ENCODE peak calls at places on chromosomes 1 and 21, in four cellular contexts. X is HepG2, W is K562, V is GM12878. B is an unnamed sample.
A peak's percentile ranks its signal among the peaks of the same experiment; 100 is the strongest.

GRCh38 chr1:152517237-152517811 is 3.0 kb downstream of the CRCT1 start:
- DNase-seq in X (no peak), W (no peak), V (no peak), B (no peak)

GRCh38 chr1:28835237-28835650 is 23.3 kb downstream of the OPRD1 start:
- DNase-seq in X (no peak), W (no peak), V (no peak), B (no peak)

GRCh38 chr1:239560921-239561320 is 174.6 kb downstream of the CHRM3 start:
- DNase-seq in X (no peak), W (no peak), V (no peak), B (no peak)

GRCh38 chr21:32378956-32379355 is 13.9 kb downstream of the URB1 start:
- DNase-seq in X (no peak), W (no peak), V (no peak), B (no peak)

GRCh38 chr1:163361123-163361934 is 39.6 kb downstream of the NUF2 start:
- DNase-seq in X (peak; percentile 12), W (no peak), V (no peak), B (peak; percentile 69)

GRCh38 chr21:14223365-14223764 is 7.4 kb downstream of the RBM11 start:
- DNase-seq in X (no peak), W (no peak), V (no peak), B (no peak)

GRCh38 chr1:92949937-92950817 is 11.1 kb downstream of the DIPK1A start:
- DNase-seq in X (no peak), W (no peak), V (no peak), B (no peak)

GRCh38 chr1:167052389-167052788 is 37.8 kb downstream of the GPA33 start:
- DNase-seq in X (peak; percentile 31), W (peak; percentile 63), V (no peak), B (peak; percentile 84)

GRCh38 chr1:9730096-9730901 is 78.8 kb downstream of the PIK3CD start:
- DNase-seq in X (no peak), W (no peak), V (no peak), B (no peak)

GRCh38 chr1:224851210-224851849 is 78.1 kb upstream of the DNAH14 start:
- DNase-seq in X (peak; percentile 9), W (peak; percentile 52), V (peak; percentile 41), B (peak; percentile 79)

GRCh38 chr21:41121785-41122415 is 46.1 kb upstream of the BACE2 start:
- DNase-seq in X (peak; percentile 70), W (peak; percentile 65), V (peak; percentile 1), B (peak; percentile 82)

GRCh38 chr1:6302568-6302967 is 41.7 kb upstream of the GPR153 start:
- DNase-seq in X (no peak), W (no peak), V (no peak), B (no peak)

GRCh38 chr21:25646541-25646940 is 7.5 kb downstream of the JAM2 start:
- DNase-seq in X (no peak), W (no peak), V (no peak), B (no peak)

GRCh38 chr1:173527151-173527826 is 50.2 kb downstream of the PRDX6 start:
- DNase-seq in X (no peak), W (no peak), V (no peak), B (no peak)

GRCh38 chr1:209319549-209319948 is 264.0 kb upstream of the CAMK1G start:
- DNase-seq in X (no peak), W (no peak), V (no peak), B (no peak)

GRCh38 chr1:234541281-234541975 is 62.4 kb upstream of the TARBP1 start:
- DNase-seq in X (no peak), W (no peak), V (no peak), B (no peak)

GRCh38 chr1:25952851-25953401 is 44.9 kb downstream of the PAFAH2 start:
- DNase-seq in X (no peak), W (no peak), V (no peak), B (no peak)

GRCh38 chr1:10383630-10384029 is 15.2 kb upstream of the PGD start:
- DNase-seq in X (no peak), W (no peak), V (no peak), B (no peak)

GRCh38 chr1:158506369-158506987 is 34.5 kb downstream of the OR10R2 start:
- DNase-seq in X (peak; percentile 1), W (peak; percentile 24), V (peak; percentile 8), B (peak; percentile 86)

GRCh38 chr1:115977481-115978258 is 1.4 kb downstream of the SLC22A15 start:
- DNase-seq in X (peak; percentile 49), W (no peak), V (no peak), B (peak; percentile 16)

GRCh38 chr1:153546796-153547559 is 1.4 kb upstream of the S100A4 start:
- DNase-seq in X (no peak), W (no peak), V (no peak), B (no peak)

GRCh38 chr1:160777486-160778089 is 18.4 kb upstream of the LY9 start:
- DNase-seq in X (peak; percentile 27), W (peak; percentile 56), V (no peak), B (peak; percentile 84)

GRCh38 chr1:225454733-225455132 is 26.9 kb upstream of the LBR start:
- DNase-seq in X (no peak), W (peak; percentile 49), V (no peak), B (no peak)

GRCh38 chr1:65939187-65939586 is 146.5 kb downstream of the PDE4B start:
- DNase-seq in X (no peak), W (no peak), V (no peak), B (no peak)

GRCh38 chr1:209556159-209556690 is 27.3 kb upstream of the CAMK1G start:
- DNase-seq in X (no peak), W (no peak), V (no peak), B (peak; percentile 79)

DNA sequence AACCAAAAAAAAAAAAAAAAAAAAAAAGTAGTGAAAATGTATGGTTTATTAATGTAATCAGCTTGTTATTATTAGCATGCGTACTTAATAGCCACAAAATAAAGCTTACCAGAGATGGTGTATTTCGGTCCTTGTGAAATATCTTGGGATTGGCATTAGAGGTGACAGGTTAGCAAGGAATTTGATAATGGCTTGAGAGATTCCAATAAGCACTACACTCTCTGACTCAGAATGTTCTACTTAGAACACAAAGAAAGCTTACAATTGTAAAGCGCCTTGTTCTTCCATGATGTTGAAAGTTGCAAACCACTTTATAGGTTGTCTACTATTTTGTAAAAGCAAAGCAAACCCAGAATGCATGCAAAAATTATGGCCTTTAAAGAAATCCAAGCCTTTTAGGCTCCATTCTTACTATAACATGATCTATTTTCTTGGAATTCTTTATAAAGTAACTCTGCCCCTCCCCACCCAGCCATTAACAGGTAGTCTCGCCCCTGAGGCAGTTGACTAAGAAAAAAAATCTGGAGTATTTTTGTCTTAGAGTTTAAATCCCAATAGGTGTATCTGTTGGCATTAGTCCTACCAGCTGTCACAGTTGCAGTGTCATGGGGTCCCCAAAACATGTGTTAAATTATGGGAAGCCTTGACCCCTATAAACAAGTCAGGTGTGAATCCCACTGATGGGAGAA is 129.2 kb downstream of the DHRS3 start:
- DNase-seq in X (no peak), W (no peak), V (no peak), B (no peak)
- TF ChIP-seq JUNB in X (no peak), W (no peak), V (no peak), B (no peak)

GRCh38 chr1:24748191-24749121 is 3.2 kb downstream of the CLIC4 start:
- DNase-seq in X (no peak), W (no peak), V (peak; percentile 82), B (no peak)

GRCh38 chr1:24743404-24744211 is 1.6 kb upstream of the CLIC4 start:
- DNase-seq in X (no peak), W (no peak), V (no peak), B (peak; percentile 57)

GRCh38 chr1:24749257-24749656 is 4.0 kb downstream of the CLIC4 start:
- DNase-seq in X (no peak), W (no peak), V (no peak), B (no peak)

GRCh38 chr1:24744911-24745710 is at the start of gene CLIC4:
- DNase-seq in X (peak; percentile 96), W (peak; percentile 98), V (peak; percentile 94), B (peak; percentile 100)

DNA sequence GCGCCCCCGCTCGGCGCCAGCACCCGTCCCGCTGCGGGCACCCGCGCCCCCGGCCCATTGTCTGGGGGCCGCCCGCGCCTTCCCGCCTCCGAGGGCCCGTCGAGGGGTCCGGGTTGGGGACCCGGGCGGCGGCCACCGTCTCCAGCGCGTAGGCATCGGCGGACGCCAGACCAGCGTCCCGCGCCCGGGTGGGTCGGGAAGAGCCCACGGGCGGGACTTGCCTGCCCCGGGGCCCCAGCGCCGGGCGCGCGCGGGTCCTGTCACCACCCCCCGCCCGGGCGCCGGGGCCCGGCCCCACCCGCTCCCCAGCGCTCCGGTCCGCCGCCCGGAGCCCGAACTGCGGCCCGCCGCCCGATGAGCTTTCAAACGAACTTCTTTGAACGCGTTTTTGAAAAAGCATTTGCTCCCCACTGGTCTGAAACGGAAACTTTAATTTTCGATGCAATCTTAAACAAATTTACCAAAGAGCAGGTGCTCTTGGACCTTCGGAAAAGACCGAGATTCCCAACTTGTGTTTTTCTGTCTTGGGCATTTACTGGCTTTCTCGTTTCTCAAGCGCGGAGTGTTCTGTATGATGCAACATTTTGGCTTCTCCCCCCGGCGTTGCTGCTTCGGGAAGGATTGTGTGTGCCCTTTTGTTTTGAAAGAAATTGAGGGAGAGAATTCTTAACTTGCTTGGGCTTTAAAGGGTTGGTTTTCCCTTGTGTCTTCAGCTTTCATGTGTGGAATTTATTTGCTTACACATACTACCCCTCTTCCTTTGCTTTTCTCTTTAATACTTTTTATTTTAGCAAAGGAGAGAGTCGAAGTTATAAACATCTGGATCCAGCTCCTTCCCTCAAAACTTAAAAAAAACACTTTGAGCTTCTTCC is 700 bp downstream of the CLIC4 start:
- DNase-seq in X (no peak), W (peak; percentile 69), V (no peak), B (peak; percentile 60)
- TF ChIP-seq POLR2AphosphoS5 in X (no peak), W (no peak), V (no peak), B (no peak)

GRCh38 chr1:228366062-228366850 is 40.4 kb downstream of the TRIM11 start:
- DNase-seq in X (no peak), W (no peak), V (no peak), B (no peak)
- H3K4me2 ChIP-seq in X (no peak overlapping the region), W (no peak overlapping the region), V (no peak overlapping the region), B (no peak overlapping the region)

GRCh38 chr1:155250246-155250632 is 5.0 kb downstream of the ENTREP3 start:
- DNase-seq in X (no peak), W (no peak), V (no peak), B (peak; percentile 36)

GRCh38 chr1:155253208-155253607 is 2.1 kb downstream of the ENTREP3 start:
- DNase-seq in X (no peak), W (no peak), V (no peak), B (peak; percentile 28)

GRCh38 chr1:155247667-155248563 is 7.4 kb downstream of the ENTREP3 start:
- DNase-seq in X (no peak), W (no peak), V (no peak), B (no peak)

GRCh38 chr1:155251566-155251965 is 3.7 kb downstream of the ENTREP3 start:
- DNase-seq in X (no peak), W (no peak), V (no peak), B (no peak)

DNA sequence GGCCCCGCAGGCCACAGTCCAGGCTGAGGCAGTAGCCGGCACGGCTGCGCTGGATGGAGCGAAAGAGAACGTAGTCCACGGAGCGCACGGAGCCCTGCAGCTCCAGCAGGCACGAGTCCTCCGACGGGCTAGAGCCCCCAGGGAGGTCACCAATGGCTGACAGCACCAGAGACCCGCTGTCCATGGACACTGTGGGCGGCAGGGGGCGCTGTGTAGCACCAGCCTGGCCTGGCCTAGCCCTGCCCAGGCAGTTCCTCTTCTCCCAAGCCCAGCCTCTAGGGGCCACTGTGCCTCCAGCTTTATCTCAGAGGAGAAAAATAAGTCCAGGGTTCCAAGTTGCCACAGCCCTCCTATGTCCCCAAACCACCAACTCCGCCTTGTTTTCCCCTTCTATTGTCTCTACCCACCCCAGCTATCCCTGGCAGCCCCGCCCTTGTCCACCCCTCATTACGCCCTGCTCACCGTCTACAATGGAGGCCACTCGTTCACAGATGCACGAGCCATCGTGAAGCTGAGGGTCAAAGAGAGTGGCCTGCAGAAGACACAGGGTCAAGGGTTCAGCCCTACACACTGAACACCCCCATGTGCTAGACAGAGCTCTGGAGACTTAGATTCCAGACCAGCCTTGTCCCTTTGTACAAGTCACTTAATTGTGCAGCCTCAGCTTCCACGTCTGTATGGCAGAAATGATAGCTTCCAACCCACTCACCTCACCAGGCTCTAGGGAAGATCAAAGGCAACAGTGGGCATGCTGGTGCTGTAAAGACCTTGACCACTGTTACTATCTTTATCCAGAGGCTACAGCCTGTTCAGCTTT is 4.4 kb downstream of the ENTREP3 start:
- DNase-seq in X (peak; percentile 90), W (peak; percentile 92), V (peak; percentile 57), B (peak; percentile 97)
- TF ChIP-seq JUNB in X (no peak), W (no peak), V (no peak), B (no peak)

B was measured in GM23338.